ENCODE peak calls at places on chromosomes 16 and 17, in six cellular contexts. Z, T, C, I, P and K are unnamed samples.

GRCh38 chr17:79089720-79090502 is 15.3 kb downstream of the ENGASE start:
- DNase-seq in Z (no peak), T (no peak), C (no peak), I (no peak), P (no peak), K (no peak)

GRCh38 chr17:48646183-48647102 is 20.3 kb upstream of the HOXB9 start:
- DNase-seq in Z (no peak), T (no peak), C (peak; percentile 26), I (no peak), P (peak; percentile 90), K (no peak)

GRCh38 chr16:63289834-63290460 is 1253.7 kb upstream of the CDH8 start:
- DNase-seq in Z (peak; percentile 8), T (no peak), C (no peak), I (no peak), P (peak; percentile 3), K (peak; percentile 17)

GRCh38 chr16:48434653-48435318 is 49.6 kb upstream of the SIAH1 start:
- DNase-seq in Z (peak; percentile 82), T (no peak), C (no peak), I (no peak), P (no peak), K (no peak)

GRCh38 chr17:27513849-27514248 is 57.6 kb downstream of the KSR1 start:
- DNase-seq in Z (no peak), T (no peak), C (no peak), I (no peak), P (no peak), K (no peak)

GRCh38 chr17:57349533-57350227 is 93.4 kb downstream of the MSI2 start:
- DNase-seq in Z (no peak), T (no peak), C (no peak), I (no peak), P (no peak), K (no peak)

GRCh38 chr17:32491371-32492280 is 4.8 kb downstream of the CDK5R1 start:
- DNase-seq in Z (no peak), T (no peak), C (no peak), I (no peak), P (no peak), K (no peak)

GRCh38 chr16:66740533-66740932 is 10.9 kb downstream of the DYNC1LI2 start:
- DNase-seq in Z (peak; percentile 70), T (no peak), C (no peak), I (no peak), P (peak; percentile 29), K (peak; percentile 94)

GRCh38 chr17:7846063-7846735 is 8.7 kb upstream of the TMEM88 start:
- DNase-seq in Z (no peak), T (no peak), C (peak; percentile 30), I (no peak), P (no peak), K (no peak)